ENCODE peak calls at places on chromosome 11, in nine cellular contexts. One of them, this sample, is unnamed.

GRCh38 chr11:86518211-86518610 is 143.5 kb downstream of the CCDC81 start:
- DNase-seq in H54: no peak
- DNase-seq in CD8-positive, alpha-beta memory T cell: no peak
- DNase-seq in activated CD8-positive, alpha-beta memory T cell treated with anti-CD3 and anti-CD28 coated beads, Interleukin-2, amount 10 ng/mL, durations not matched to agents 7 days and 5 days: no peak
- DNase-seq in HuH-7.5: no peak
- DNase-seq in ovary: no peak
- DNase-seq in uterus: no peak
- DNase-seq in stimulated activated CD4-positive, alpha-beta T cell treated with anti-CD3 and anti-CD28 coated beads, Interleukin-12 subunit alpha, Interleukin-12 subunit beta, amount 100 ng/mL, for 4 hours: no peak
- DNase-seq in activated T-cell treated with anti-CD3 and anti-CD28 coated beads, Interleukin-2, amount 50 U/mL, for 4 hours: no peak
- DNase-seq in this sample: no peak

GRCh38 chr11:119991669-119992068 is 146.2 kb downstream of the TRIM29 start:
- DNase-seq in uterus: no peak
- DNase-seq in HuH-7.5: no peak
- DNase-seq in CD8-positive, alpha-beta memory T cell: no peak
- DNase-seq in stimulated activated CD4-positive, alpha-beta T cell treated with anti-CD3 and anti-CD28 coated beads, Interleukin-12 subunit alpha, Interleukin-12 subunit beta, amount 100 ng/mL, for 4 hours: no peak
- DNase-seq in ovary: no peak
- DNase-seq in H54: no peak
- DNase-seq in activated CD8-positive, alpha-beta memory T cell treated with anti-CD3 and anti-CD28 coated beads, Interleukin-2, amount 10 ng/mL, durations not matched to agents 7 days and 5 days: no peak
- DNase-seq in activated T-cell treated with anti-CD3 and anti-CD28 coated beads, Interleukin-2, amount 50 U/mL, for 4 hours: no peak
- DNase-seq in this sample: no peak

GRCh38 chr11:29217901-29218300 is 798.9 kb downstream of the KCNA4 start:
- DNase-seq in activated T-cell treated with anti-CD3 and anti-CD28 coated beads, Interleukin-2, amount 50 U/mL, for 4 hours: no peak
- DNase-seq in activated CD8-positive, alpha-beta memory T cell treated with anti-CD3 and anti-CD28 coated beads, Interleukin-2, amount 10 ng/mL, durations not matched to agents 7 days and 5 days: no peak
- DNase-seq in CD8-positive, alpha-beta memory T cell: no peak
- DNase-seq in uterus: no peak
- DNase-seq in stimulated activated CD4-positive, alpha-beta T cell treated with anti-CD3 and anti-CD28 coated beads, Interleukin-12 subunit alpha, Interleukin-12 subunit beta, amount 100 ng/mL, for 4 hours: no peak
- DNase-seq in H54: no peak
- DNase-seq in HuH-7.5: no peak
- DNase-seq in ovary: no peak
- DNase-seq in this sample: no peak

GRCh38 chr11:81112718-81113117 is 1620.9 kb downstream of the FAM181B start:
- DNase-seq in stimulated activated CD4-positive, alpha-beta T cell treated with anti-CD3 and anti-CD28 coated beads, Interleukin-12 subunit alpha, Interleukin-12 subunit beta, amount 100 ng/mL, for 4 hours: no peak
- DNase-seq in uterus: no peak
- DNase-seq in CD8-positive, alpha-beta memory T cell: no peak
- DNase-seq in activated T-cell treated with anti-CD3 and anti-CD28 coated beads, Interleukin-2, amount 50 U/mL, for 4 hours: no peak
- DNase-seq in ovary: no peak
- DNase-seq in activated CD8-positive, alpha-beta memory T cell treated with anti-CD3 and anti-CD28 coated beads, Interleukin-2, amount 10 ng/mL, durations not matched to agents 7 days and 5 days: no peak
- DNase-seq in HuH-7.5: no peak
- DNase-seq in H54: no peak
- DNase-seq in this sample: no peak

GRCh38 chr11:46239801-46240061 is 37.7 kb upstream of the CREB3L1 start:
- DNase-seq in CD8-positive, alpha-beta memory T cell: no peak
- DNase-seq in activated T-cell treated with anti-CD3 and anti-CD28 coated beads, Interleukin-2, amount 50 U/mL, for 4 hours: no peak
- DNase-seq in H54: no peak
- DNase-seq in stimulated activated CD4-positive, alpha-beta T cell treated with anti-CD3 and anti-CD28 coated beads, Interleukin-12 subunit alpha, Interleukin-12 subunit beta, amount 100 ng/mL, for 4 hours: no peak
- DNase-seq in ovary: no peak
- DNase-seq in uterus: no peak
- DNase-seq in activated CD8-positive, alpha-beta memory T cell treated with anti-CD3 and anti-CD28 coated beads, Interleukin-2, amount 10 ng/mL, durations not matched to agents 7 days and 5 days: no peak
- DNase-seq in HuH-7.5: no peak
- DNase-seq in this sample: no peak

GRCh38 chr11:20049231-20049630 is 111.0 kb downstream of the DBX1 start:
- DNase-seq in HuH-7.5: no peak
- DNase-seq in ovary: no peak
- DNase-seq in H54: no peak
- DNase-seq in CD8-positive, alpha-beta memory T cell: no peak
- DNase-seq in uterus: peak
- DNase-seq in activated T-cell treated with anti-CD3 and anti-CD28 coated beads, Interleukin-2, amount 50 U/mL, for 4 hours: no peak
- DNase-seq in stimulated activated CD4-positive, alpha-beta T cell treated with anti-CD3 and anti-CD28 coated beads, Interleukin-12 subunit alpha, Interleukin-12 subunit beta, amount 100 ng/mL, for 4 hours: no peak
- DNase-seq in activated CD8-positive, alpha-beta memory T cell treated with anti-CD3 and anti-CD28 coated beads, Interleukin-2, amount 10 ng/mL, durations not matched to agents 7 days and 5 days: no peak
- DNase-seq in this sample: no peak

GRCh38 chr11:116329354-116330090 is 443.3 kb downstream of the BUD13 start:
- DNase-seq in H54: no peak
- DNase-seq in stimulated activated CD4-positive, alpha-beta T cell treated with anti-CD3 and anti-CD28 coated beads, Interleukin-12 subunit alpha, Interleukin-12 subunit beta, amount 100 ng/mL, for 4 hours: no peak
- DNase-seq in activated CD8-positive, alpha-beta memory T cell treated with anti-CD3 and anti-CD28 coated beads, Interleukin-2, amount 10 ng/mL, durations not matched to agents 7 days and 5 days: no peak
- DNase-seq in HuH-7.5: no peak
- DNase-seq in CD8-positive, alpha-beta memory T cell: no peak
- DNase-seq in uterus: no peak
- DNase-seq in activated T-cell treated with anti-CD3 and anti-CD28 coated beads, Interleukin-2, amount 50 U/mL, for 4 hours: no peak
- DNase-seq in ovary: no peak
- DNase-seq in this sample: no peak

GRCh38 chr11:110355011-110355744 is 58.8 kb upstream of the RDX start:
- DNase-seq in H54: no peak
- DNase-seq in uterus: no peak
- DNase-seq in stimulated activated CD4-positive, alpha-beta T cell treated with anti-CD3 and anti-CD28 coated beads, Interleukin-12 subunit alpha, Interleukin-12 subunit beta, amount 100 ng/mL, for 4 hours: no peak
- DNase-seq in activated T-cell treated with anti-CD3 and anti-CD28 coated beads, Interleukin-2, amount 50 U/mL, for 4 hours: no peak
- DNase-seq in HuH-7.5: no peak
- DNase-seq in ovary: no peak
- DNase-seq in CD8-positive, alpha-beta memory T cell: no peak
- DNase-seq in activated CD8-positive, alpha-beta memory T cell treated with anti-CD3 and anti-CD28 coated beads, Interleukin-2, amount 10 ng/mL, durations not matched to agents 7 days and 5 days: no peak
- DNase-seq in this sample: no peak

GRCh38 chr11:77082838-77083552 is 16.2 kb downstream of the CAPN5 start:
- DNase-seq in CD8-positive, alpha-beta memory T cell: peak
- DNase-seq in stimulated activated CD4-positive, alpha-beta T cell treated with anti-CD3 and anti-CD28 coated beads, Interleukin-12 subunit alpha, Interleukin-12 subunit beta, amount 100 ng/mL, for 4 hours: peak
- DNase-seq in uterus: no peak
- DNase-seq in activated CD8-positive, alpha-beta memory T cell treated with anti-CD3 and anti-CD28 coated beads, Interleukin-2, amount 10 ng/mL, durations not matched to agents 7 days and 5 days: peak
- DNase-seq in activated T-cell treated with anti-CD3 and anti-CD28 coated beads, Interleukin-2, amount 50 U/mL, for 4 hours: no peak
- DNase-seq in ovary: peak
- DNase-seq in HuH-7.5: no peak
- DNase-seq in H54: no peak
- DNase-seq in this sample: no peak

GRCh38 chr11:131694526-131695424 is 324.4 kb downstream of the NTM start:
- DNase-seq in CD8-positive, alpha-beta memory T cell: no peak
- DNase-seq in ovary: peak
- DNase-seq in activated T-cell treated with anti-CD3 and anti-CD28 coated beads, Interleukin-2, amount 50 U/mL, for 4 hours: peak
- DNase-seq in uterus: peak
- DNase-seq in activated CD8-positive, alpha-beta memory T cell treated with anti-CD3 and anti-CD28 coated beads, Interleukin-2, amount 10 ng/mL, durations not matched to agents 7 days and 5 days: peak
- DNase-seq in H54: peak
- DNase-seq in HuH-7.5: peak
- DNase-seq in stimulated activated CD4-positive, alpha-beta T cell treated with anti-CD3 and anti-CD28 coated beads, Interleukin-12 subunit alpha, Interleukin-12 subunit beta, amount 100 ng/mL, for 4 hours: peak
- DNase-seq in this sample: no peak

GRCh38 chr11:78715639-78716311 is 141.1 kb upstream of the NARS2 start:
- DNase-seq in activated T-cell treated with anti-CD3 and anti-CD28 coated beads, Interleukin-2, amount 50 U/mL, for 4 hours: no peak
- DNase-seq in stimulated activated CD4-positive, alpha-beta T cell treated with anti-CD3 and anti-CD28 coated beads, Interleukin-12 subunit alpha, Interleukin-12 subunit beta, amount 100 ng/mL, for 4 hours: peak
- DNase-seq in CD8-positive, alpha-beta memory T cell: no peak
- DNase-seq in uterus: no peak
- DNase-seq in HuH-7.5: peak
- DNase-seq in activated CD8-positive, alpha-beta memory T cell treated with anti-CD3 and anti-CD28 coated beads, Interleukin-2, amount 10 ng/mL, durations not matched to agents 7 days and 5 days: peak
- DNase-seq in H54: peak
- DNase-seq in ovary: no peak
- DNase-seq in this sample: no peak

GRCh38 chr11:16843307-16843706 is 104.9 kb downstream of the C11orf58 start:
- DNase-seq in uterus: no peak
- DNase-seq in activated CD8-positive, alpha-beta memory T cell treated with anti-CD3 and anti-CD28 coated beads, Interleukin-2, amount 10 ng/mL, durations not matched to agents 7 days and 5 days: no peak
- DNase-seq in CD8-positive, alpha-beta memory T cell: no peak
- DNase-seq in activated T-cell treated with anti-CD3 and anti-CD28 coated beads, Interleukin-2, amount 50 U/mL, for 4 hours: no peak
- DNase-seq in HuH-7.5: no peak
- DNase-seq in stimulated activated CD4-positive, alpha-beta T cell treated with anti-CD3 and anti-CD28 coated beads, Interleukin-12 subunit alpha, Interleukin-12 subunit beta, amount 100 ng/mL, for 4 hours: no peak
- DNase-seq in H54: no peak
- DNase-seq in ovary: no peak
- DNase-seq in this sample: no peak

GRCh38 chr11:119377961-119378667 is 3.4 kb downstream of the USP2 start:
- DNase-seq in uterus: no peak
- DNase-seq in activated CD8-positive, alpha-beta memory T cell treated with anti-CD3 and anti-CD28 coated beads, Interleukin-2, amount 10 ng/mL, durations not matched to agents 7 days and 5 days: no peak
- DNase-seq in H54: no peak
- DNase-seq in ovary: no peak
- DNase-seq in CD8-positive, alpha-beta memory T cell: no peak
- DNase-seq in activated T-cell treated with anti-CD3 and anti-CD28 coated beads, Interleukin-2, amount 50 U/mL, for 4 hours: no peak
- DNase-seq in stimulated activated CD4-positive, alpha-beta T cell treated with anti-CD3 and anti-CD28 coated beads, Interleukin-12 subunit alpha, Interleukin-12 subunit beta, amount 100 ng/mL, for 4 hours: no peak
- DNase-seq in HuH-7.5: no peak
- DNase-seq in this sample: no peak

GRCh38 chr11:70954471-70954870 is 297.9 kb downstream of the SHANK2 start:
- DNase-seq in activated CD8-positive, alpha-beta memory T cell treated with anti-CD3 and anti-CD28 coated beads, Interleukin-2, amount 10 ng/mL, durations not matched to agents 7 days and 5 days: no peak
- DNase-seq in ovary: no peak
- DNase-seq in activated T-cell treated with anti-CD3 and anti-CD28 coated beads, Interleukin-2, amount 50 U/mL, for 4 hours: no peak
- DNase-seq in stimulated activated CD4-positive, alpha-beta T cell treated with anti-CD3 and anti-CD28 coated beads, Interleukin-12 subunit alpha, Interleukin-12 subunit beta, amount 100 ng/mL, for 4 hours: no peak
- DNase-seq in uterus: no peak
- DNase-seq in HuH-7.5: no peak
- DNase-seq in CD8-positive, alpha-beta memory T cell: no peak
- DNase-seq in H54: no peak
- DNase-seq in this sample: no peak

GRCh38 chr11:57087966-57088365 is 93.8 kb upstream of the LRRC55 start:
- DNase-seq in CD8-positive, alpha-beta memory T cell: no peak
- DNase-seq in H54: no peak
- DNase-seq in stimulated activated CD4-positive, alpha-beta T cell treated with anti-CD3 and anti-CD28 coated beads, Interleukin-12 subunit alpha, Interleukin-12 subunit beta, amount 100 ng/mL, for 4 hours: no peak
- DNase-seq in activated CD8-positive, alpha-beta memory T cell treated with anti-CD3 and anti-CD28 coated beads, Interleukin-2, amount 10 ng/mL, durations not matched to agents 7 days and 5 days: no peak
- DNase-seq in uterus: no peak
- DNase-seq in activated T-cell treated with anti-CD3 and anti-CD28 coated beads, Interleukin-2, amount 50 U/mL, for 4 hours: no peak
- DNase-seq in HuH-7.5: no peak
- DNase-seq in ovary: no peak
- DNase-seq in this sample: no peak

GRCh38 chr11:66020618-66021357 is 5.5 kb downstream of the CATSPER1 start:
- DNase-seq in stimulated activated CD4-positive, alpha-beta T cell treated with anti-CD3 and anti-CD28 coated beads, Interleukin-12 subunit alpha, Interleukin-12 subunit beta, amount 100 ng/mL, for 4 hours: no peak
- DNase-seq in activated CD8-positive, alpha-beta memory T cell treated with anti-CD3 and anti-CD28 coated beads, Interleukin-2, amount 10 ng/mL, durations not matched to agents 7 days and 5 days: peak
- DNase-seq in uterus: no peak
- DNase-seq in HuH-7.5: no peak
- DNase-seq in CD8-positive, alpha-beta memory T cell: no peak
- DNase-seq in H54: peak
- DNase-seq in activated T-cell treated with anti-CD3 and anti-CD28 coated beads, Interleukin-2, amount 50 U/mL, for 4 hours: no peak
- DNase-seq in ovary: no peak
- DNase-seq in this sample: no peak

GRCh38 chr11:64141081-64141783 is 24.7 kb downstream of the MACROD1 start:
- DNase-seq in HuH-7.5: no peak
- DNase-seq in ovary: peak
- DNase-seq in activated CD8-positive, alpha-beta memory T cell treated with anti-CD3 and anti-CD28 coated beads, Interleukin-2, amount 10 ng/mL, durations not matched to agents 7 days and 5 days: no peak
- DNase-seq in CD8-positive, alpha-beta memory T cell: no peak
- DNase-seq in activated T-cell treated with anti-CD3 and anti-CD28 coated beads, Interleukin-2, amount 50 U/mL, for 4 hours: no peak
- DNase-seq in uterus: no peak
- DNase-seq in H54: no peak
- DNase-seq in stimulated activated CD4-positive, alpha-beta T cell treated with anti-CD3 and anti-CD28 coated beads, Interleukin-12 subunit alpha, Interleukin-12 subunit beta, amount 100 ng/mL, for 4 hours: no peak
- DNase-seq in this sample: no peak

GRCh38 chr11:1749020-1749758 is 1.2 kb downstream of the IFITM10 start:
- DNase-seq in HuH-7.5: no peak
- DNase-seq in CD8-positive, alpha-beta memory T cell: no peak
- DNase-seq in activated T-cell treated with anti-CD3 and anti-CD28 coated beads, Interleukin-2, amount 50 U/mL, for 4 hours: no peak
- DNase-seq in stimulated activated CD4-positive, alpha-beta T cell treated with anti-CD3 and anti-CD28 coated beads, Interleukin-12 subunit alpha, Interleukin-12 subunit beta, amount 100 ng/mL, for 4 hours: no peak
- DNase-seq in H54: peak
- DNase-seq in uterus: no peak
- DNase-seq in activated CD8-positive, alpha-beta memory T cell treated with anti-CD3 and anti-CD28 coated beads, Interleukin-2, amount 10 ng/mL, durations not matched to agents 7 days and 5 days: no peak
- DNase-seq in ovary: no peak
- DNase-seq in this sample: no peak

GRCh38 chr11:66854729-66855211 is 2.1 kb upstream of the LRFN4 start:
- DNase-seq in H54: no peak
- DNase-seq in stimulated activated CD4-positive, alpha-beta T cell treated with anti-CD3 and anti-CD28 coated beads, Interleukin-12 subunit alpha, Interleukin-12 subunit beta, amount 100 ng/mL, for 4 hours: no peak
- DNase-seq in uterus: no peak
- DNase-seq in activated CD8-positive, alpha-beta memory T cell treated with anti-CD3 and anti-CD28 coated beads, Interleukin-2, amount 10 ng/mL, durations not matched to agents 7 days and 5 days: no peak
- DNase-seq in activated T-cell treated with anti-CD3 and anti-CD28 coated beads, Interleukin-2, amount 50 U/mL, for 4 hours: no peak
- DNase-seq in CD8-positive, alpha-beta memory T cell: no peak
- DNase-seq in ovary: no peak
- DNase-seq in HuH-7.5: peak
- DNase-seq in this sample: no peak

GRCh38 chr11:1936072-1936780 is 10.9 kb upstream of the MRPL23 start:
- DNase-seq in CD8-positive, alpha-beta memory T cell: no peak
- DNase-seq in H54: no peak
- DNase-seq in uterus: no peak
- DNase-seq in activated T-cell treated with anti-CD3 and anti-CD28 coated beads, Interleukin-2, amount 50 U/mL, for 4 hours: no peak
- DNase-seq in stimulated activated CD4-positive, alpha-beta T cell treated with anti-CD3 and anti-CD28 coated beads, Interleukin-12 subunit alpha, Interleukin-12 subunit beta, amount 100 ng/mL, for 4 hours: no peak
- DNase-seq in activated CD8-positive, alpha-beta memory T cell treated with anti-CD3 and anti-CD28 coated beads, Interleukin-2, amount 10 ng/mL, durations not matched to agents 7 days and 5 days: no peak
- DNase-seq in HuH-7.5: no peak
- DNase-seq in ovary: no peak
- DNase-seq in this sample: no peak

GRCh38 chr11:71428861-71429435 is 19.2 kb downstream of the DHCR7 start:
- DNase-seq in activated T-cell treated with anti-CD3 and anti-CD28 coated beads, Interleukin-2, amount 50 U/mL, for 4 hours: no peak
- DNase-seq in activated CD8-positive, alpha-beta memory T cell treated with anti-CD3 and anti-CD28 coated beads, Interleukin-2, amount 10 ng/mL, durations not matched to agents 7 days and 5 days: no peak
- DNase-seq in stimulated activated CD4-positive, alpha-beta T cell treated with anti-CD3 and anti-CD28 coated beads, Interleukin-12 subunit alpha, Interleukin-12 subunit beta, amount 100 ng/mL, for 4 hours: no peak
- DNase-seq in CD8-positive, alpha-beta memory T cell: no peak
- DNase-seq in uterus: no peak
- DNase-seq in H54: no peak
- DNase-seq in ovary: peak
- DNase-seq in HuH-7.5: no peak
- DNase-seq in this sample: no peak

GRCh38 chr11:3775761-3776406 is 21.5 kb downstream of the NUP98 start:
- DNase-seq in HuH-7.5: no peak
- DNase-seq in activated CD8-positive, alpha-beta memory T cell treated with anti-CD3 and anti-CD28 coated beads, Interleukin-2, amount 10 ng/mL, durations not matched to agents 7 days and 5 days: no peak
- DNase-seq in CD8-positive, alpha-beta memory T cell: no peak
- DNase-seq in H54: no peak
- DNase-seq in activated T-cell treated with anti-CD3 and anti-CD28 coated beads, Interleukin-2, amount 50 U/mL, for 4 hours: no peak
- DNase-seq in stimulated activated CD4-positive, alpha-beta T cell treated with anti-CD3 and anti-CD28 coated beads, Interleukin-12 subunit alpha, Interleukin-12 subunit beta, amount 100 ng/mL, for 4 hours: no peak
- DNase-seq in uterus: no peak
- DNase-seq in ovary: no peak
- DNase-seq in this sample: no peak